ENCODE peak calls at places on chromosome 17, in eight cellular contexts. S is frontal cortex, P is colonic mucosa, H is A549, W is cardiac fibroblast, D is NCI-H2029, R is HuH-7.5, Q is AG04450. Y is an unnamed sample.

GRCh38 chr17:58377005-58377660 is 25.1 kb upstream of the SUPT4H1 start:
- DNase-seq in S (no peak), P (peak; percentile 80), H (no peak), W (no peak), D (no peak), R (no peak), Q (no peak), Y (no peak)

GRCh38 chr17:20066253-20066652 is 57.1 kb downstream of the SPECC1 start:
- DNase-seq in S (no peak), P (no peak), H (peak; percentile 61), W (peak; percentile 92), D (no peak), R (no peak), Q (peak; percentile 74), Y (no peak)

GRCh38 chr17:46792071-46792470 is 26.4 kb downstream of the WNT3 start:
- DNase-seq in S (no peak), P (no peak), H (no peak), W (no peak), D (no peak), R (no peak), Q (no peak), Y (no peak)

GRCh38 chr17:2689411-2690164 is 22.0 kb downstream of the CLUH start:
- DNase-seq in S (peak; percentile 25), P (no peak), H (no peak), W (no peak), D (no peak), R (no peak), Q (no peak), Y (peak; percentile 16)

GRCh38 chr17:36721560-36722120 is 120.3 kb downstream of the MRM1 start:
- DNase-seq in S (no peak), P (no peak), H (no peak), W (no peak), D (no peak), R (no peak), Q (no peak), Y (peak; percentile 99)

GRCh38 chr17:48637323-48638260 is 11.4 kb upstream of the HOXB9 start:
- DNase-seq in S (no peak), P (peak; percentile 46), H (peak; percentile 57), W (peak; percentile 41), D (no peak), R (no peak), Q (peak; percentile 30), Y (no peak)

GRCh38 chr17:50865060-50865867 is 890 bp downstream of the TOB1 start:
- DNase-seq in S (peak; percentile 37), P (peak; percentile 64), H (no peak), W (peak; percentile 51), D (peak; percentile 37), R (no peak), Q (no peak), Y (peak; percentile 80)

GRCh38 chr17:68613739-68614298 is 12.7 kb upstream of the FAM20A start:
- DNase-seq in S (no peak), P (peak; percentile 70), H (peak; percentile 21), W (peak; percentile 71), D (peak; percentile 23), R (peak; percentile 23), Q (no peak), Y (peak; percentile 65)

GRCh38 chr17:72460711-72461110 is 339.9 kb downstream of the SOX9 start:
- DNase-seq in S (no peak), P (no peak), H (no peak), W (peak; percentile 31), D (no peak), R (no peak), Q (no peak), Y (no peak)

GRCh38 chr17:32275060-32276042 is 9.7 kb downstream of the RHBDL3 start:
- DNase-seq in S (peak; percentile 55), P (no peak), H (peak; percentile 89), W (peak; percentile 65), D (no peak), R (no peak), Q (no peak), Y (no peak)

GRCh38 chr17:21199311-21199710 is 14.7 kb downstream of the TMEM11 start:
- DNase-seq in S (no peak), P (no peak), H (no peak), W (peak; percentile 66), D (no peak), R (no peak), Q (no peak), Y (no peak)

GRCh38 chr17:65742433-65743312 is 181.2 kb upstream of the AXIN2 start:
- DNase-seq in S (peak; percentile 14), P (no peak), H (peak; percentile 40), W (peak; percentile 75), D (no peak), R (no peak), Q (peak; percentile 48), Y (no peak)

GRCh38 chr17:76532072-76532651 is 5.3 kb downstream of the CYGB start:
- DNase-seq in S (no peak), P (no peak), H (no peak), W (peak; percentile 49), D (no peak), R (no peak), Q (no peak), Y (no peak)

GRCh38 chr17:70859829-70860228 is 690.5 kb downstream of the KCNJ2 start:
- DNase-seq in S (no peak), P (no peak), H (no peak), W (no peak), D (no peak), R (no peak), Q (no peak), Y (no peak)

GRCh38 chr17:81241648-81242420 is 2.7 kb downstream of the NDUFAF8 start:
- DNase-seq in S (peak; percentile 69), P (no peak), H (peak; percentile 89), W (peak; percentile 49), D (no peak), R (peak; percentile 90), Q (no peak), Y (peak; percentile 26)

GRCh38 chr17:62950067-62950466 is 16.0 kb upstream of the TANC2 start:
- DNase-seq in S (no peak), P (peak; percentile 92), H (no peak), W (peak; percentile 99), D (no peak), R (peak; percentile 36), Q (no peak), Y (no peak)

GRCh38 chr17:50556803-50557202 is 3.7 kb upstream of the CACNA1G start:
- DNase-seq in S (no peak), P (no peak), H (no peak), W (no peak), D (peak; percentile 69), R (no peak), Q (no peak), Y (peak; percentile 28)

GRCh38 chr17:39813631-39814030 is 50.5 kb downstream of the IKZF3 start:
- DNase-seq in S (no peak), P (no peak), H (no peak), W (no peak), D (no peak), R (no peak), Q (no peak), Y (no peak)

Y was measured in NCI-H1417.